ENCODE peak calls at places on chromosomes 4 and X, in four cellular contexts. L, O, G and E are unnamed samples.

GRCh38 chr4:67030636-67031035 is 514.7 kb downstream of the CENPC start:
- DNase-seq in G (no peak), L (no peak), O (no peak), E (no peak)

GRCh38 chrX:130414800-130415199 is 13.0 kb downstream of the RBMX2 start:
- DNase-seq in O (no peak), G (no peak), L (no peak), E (no peak)

GRCh38 chr4:79652232-79652631 is 244.2 kb upstream of the GK2 start:
- DNase-seq in L (peak), G (no peak), O (peak), E (no peak)

GRCh38 chr4:98514930-98515809 is 143.2 kb downstream of the TSPAN5 start:
- DNase-seq in G (no peak), L (no peak), O (no peak), E (peak)

GRCh38 chrX:16204538-16204937 is 37.3 kb downstream of the MAGEB17 start:
- DNase-seq in O (no peak), G (no peak), L (no peak), E (no peak)

GRCh38 chrX:20743054-20743453 is 476.3 kb upstream of the RPS6KA3 start:
- DNase-seq in O (peak), L (no peak), G (no peak), E (no peak)

GRCh38 chr4:89939994-89940393 is 45.3 kb downstream of the MMRN1 start:
- DNase-seq in G (peak), L (peak), O (peak), E (peak)

GRCh38 chr4:65861993-65862392 is 191.7 kb upstream of the EPHA5 start:
- DNase-seq in G (no peak), O (no peak), L (no peak), E (no peak)

GRCh38 chr4:22071749-22072148 is 123.2 kb upstream of the KCNIP4 start:
- DNase-seq in L (no peak), G (no peak), O (no peak), E (no peak)

GRCh38 chr4:11821774-11822430 is 393.2 kb upstream of the HS3ST1 start:
- DNase-seq in O (no peak), L (no peak), G (no peak), E (no peak)

GRCh38 chr4:1416051-1416947 is 10.1 kb upstream of the NKX1-1 start:
- DNase-seq in G (no peak), O (no peak), L (no peak), E (no peak)

GRCh38 chr4:108830509-108831244 is 67.8 kb upstream of the ETNPPL start:
- DNase-seq in O (peak), L (peak), G (no peak), E (peak)

GRCh38 chrX:15336023-15336413 is 695 bp upstream of the PIGA start:
- DNase-seq in O (peak), G (no peak), L (peak), E (no peak)